ENCODE peak calls at places on chromosomes 4 and X, in five cellular contexts. K is COR-L47, A is ascending aorta, L is NB4, I is pancreas. T is an unnamed sample.

GRCh38 chr4:115852767-115853091 is 739.3 kb upstream of the NDST4 start:
- DNase-seq in L (no peak), A (no peak), I (no peak), K (no peak), T (no peak)

GRCh38 chrX:154761977-154762528 is 611 bp upstream of the DKC1 start:
- DNase-seq in L (no peak), A (no peak), K (peak; percentile 61), I (no peak), T (no peak)

GRCh38 chr4:140861359-140862181 is 105.4 kb upstream of the TBC1D9 start:
- DNase-seq in I (peak; percentile 72), L (peak; percentile 73), A (peak; percentile 88), K (peak; percentile 77), T (peak; percentile 95)

GRCh38 chr4:123248260-123248659 is 148.3 kb upstream of the SPRY1 start:
- DNase-seq in K (no peak), L (no peak), A (no peak), I (no peak), T (peak; percentile 71)

GRCh38 chrX:115229337-115229991 is 4.4 kb downstream of the LRCH2 start:
- DNase-seq in I (no peak), K (no peak), A (no peak), L (no peak), T (peak; percentile 3)

GRCh38 chr4:111323496-111323895 is 700.6 kb upstream of the PITX2 start:
- DNase-seq in K (no peak), I (no peak), L (no peak), A (no peak), T (peak; percentile 67)

GRCh38 chrX:11451133-11451532 is 157.9 kb downstream of the AMELX start:
- DNase-seq in L (no peak), A (no peak), K (no peak), I (no peak), T (no peak)

GRCh38 chr4:101593666-101594065 is 196.9 kb upstream of the BANK1 start:
- DNase-seq in A (no peak), L (no peak), I (no peak), K (no peak), T (no peak)

GRCh38 chr4:82905205-82905604 is 4.7 kb downstream of the THAP9 start:
- DNase-seq in K (no peak), I (no peak), A (no peak), L (peak; percentile 41), T (peak; percentile 71)

GRCh38 chr4:102824398-102824797 is 3.0 kb downstream of the UBE2D3 start:
- DNase-seq in I (no peak), A (no peak), K (no peak), L (no peak), T (no peak)

GRCh38 chr4:136748777-136749176 is 783.5 kb downstream of the PCDH18 start:
- DNase-seq in I (no peak), A (no peak), K (no peak), L (no peak), T (no peak)

GRCh38 chr4:149638073-149638472 is 177.6 kb downstream of the IQCM start:
- DNase-seq in A (no peak), K (no peak), I (no peak), L (no peak), T (peak; percentile 25)

GRCh38 chr4:34878961-34879360 is 1365.4 kb downstream of the ARAP2 start:
- DNase-seq in K (no peak), A (no peak), I (no peak), L (no peak), T (no peak)

GRCh38 chr4:6259886-6260285 is 9.8 kb upstream of the WFS1 start:
- DNase-seq in L (no peak), I (no peak), A (no peak), K (no peak), T (no peak)

GRCh38 chr4:109985993-109986640 is 73.4 kb downstream of the EGF start:
- DNase-seq in A (no peak), I (no peak), K (no peak), L (no peak), T (no peak)

GRCh38 chr4:152283806-152284470 is 252.0 kb downstream of the FBXW7 start:
- DNase-seq in K (no peak), A (no peak), L (no peak), I (no peak), T (peak; percentile 3)

GRCh38 chrX:131633285-131633917 is 89.5 kb downstream of the OR13H1 start:
- DNase-seq in I (peak; percentile 69), A (peak; percentile 65), L (peak; percentile 57), K (peak; percentile 15), T (peak; percentile 56)

GRCh38 chr4:145097821-145098674 is at the start of the genes ABCE1 and ANAPC10:
- DNase-seq in L (peak; percentile 97), K (peak; percentile 99), I (peak; percentile 96), A (peak; percentile 98), T (peak; percentile 99)

GRCh38 chrX:70386240-70386639 is 36.9 kb upstream of the GDPD2 start:
- DNase-seq in K (no peak), A (no peak), I (no peak), L (no peak), T (no peak)